ENCODE peak calls at places on chromosomes 13 and 19, in six cellular contexts. Z is K562, X is upper lobe of left lung, B is HepG2, K is GM12878, L is A549. T is an unnamed sample.

GRCh38 chr19:45049073-45049736 is 10.4 kb downstream of the CLASRP start:
- ATAC-seq in L (peak; percentile 41), X (no peak), B (no peak), K (no peak), Z (peak; percentile 60), T (peak; percentile 36)

GRCh38 chr19:2053601-2054389 is 2.8 kb upstream of the MKNK2 start:
- ATAC-seq in B (no peak), X (no peak), K (no peak), Z (no peak), L (no peak), T (peak; percentile 25)

GRCh38 chr13:102400619-102401125 is 1.2 kb downstream of the FGF14 start:
- ATAC-seq in K (no peak), Z (no peak), L (peak; percentile 32), X (peak; percentile 31), B (no peak), T (peak; percentile 36)

GRCh38 chr19:11338164-11338563 is 1.3 kb downstream of the RAB3D start:
- ATAC-seq in L (no peak), X (no peak), K (no peak), Z (no peak), B (no peak), T (no peak)

GRCh38 chr19:33100894-33101644 is 20.1 kb downstream of the GPATCH1 start:
- ATAC-seq in K (no peak), Z (peak; percentile 99), X (no peak), L (peak; percentile 97), B (peak; percentile 91), T (no peak)

GRCh38 chr19:40756502-40757110 is 5.6 kb downstream of the SNRPA start:
- ATAC-seq in X (no peak), K (no peak), B (no peak), Z (no peak), L (no peak), T (no peak)

GRCh38 chr19:40274585-40275544 is 10.3 kb downstream of the AKT2 start:
- ATAC-seq in Z (peak; percentile 57), L (no peak), X (no peak), B (no peak), K (peak; percentile 80), T (no peak)

GRCh38 chr19:36093146-36093662 is 17.7 kb upstream of the OVOL3 start:
- ATAC-seq in L (no peak), X (no peak), B (no peak), Z (no peak), K (peak; percentile 77), T (no peak)

GRCh38 chr19:3942790-3943409 is 10.0 kb downstream of the NMRK2 start:
- ATAC-seq in X (no peak), L (peak; percentile 43), Z (peak; percentile 55), K (no peak), B (no peak), T (peak; percentile 67)

GRCh38 chr19:44725251-44725650 is 23.3 kb upstream of the BCL3 start:
- ATAC-seq in Z (no peak), X (peak; percentile 32), L (peak; percentile 77), K (no peak), B (peak; percentile 88), T (no peak)

GRCh38 chr19:53960187-53960586 is 2.5 kb upstream of the CACNG8 start:
- ATAC-seq in X (no peak), B (no peak), L (no peak), K (no peak), Z (no peak), T (no peak)

GRCh38 chr13:78742659-78743058 is 83.7 kb upstream of the OBI1 start:
- ATAC-seq in Z (no peak), L (no peak), K (no peak), B (no peak), X (no peak), T (no peak)

GRCh38 chr19:54532528-54532927 is 29.9 kb downstream of the LAIR2 start:
- ATAC-seq in K (peak; percentile 99), L (no peak), Z (no peak), X (no peak), B (no peak), T (no peak)

GRCh38 chr13:100658363-100658762 is 16.2 kb downstream of the TMTC4 start:
- ATAC-seq in X (no peak), K (peak; percentile 46), B (no peak), L (no peak), Z (no peak), T (no peak)

GRCh38 chr19:56751078-56751489 is 79.5 kb upstream of the ZNF835 start:
- ATAC-seq in Z (no peak), L (no peak), K (no peak), B (peak; percentile 90), X (no peak), T (no peak)

GRCh38 chr13:90760639-90761038 is 586.8 kb upstream of the MIR17HG start:
- ATAC-seq in Z (no peak), X (no peak), B (no peak), K (no peak), L (no peak), T (no peak)
- TF ChIP-seq EP300 in Z (no peak), X (no peak), B (no peak), K (no peak), L (no peak), T (no peak)

GRCh38 chr13:67145950-67146349 is 84.2 kb downstream of the PCDH9 start:
- ATAC-seq in K (no peak), L (no peak), Z (no peak), B (no peak), X (no peak), T (no peak)
- H3K4me1 ChIP-seq in K (no peaks in the 10 kb centered on the region), L (peaks cover 55% of the 10 kb centered on the region), Z (peaks cover 2% of the 10 kb centered on the region), B (no peaks in the 10 kb centered on the region), X (peaks cover 8% of the 10 kb centered on the region), T (peaks cover 27% of the 10 kb centered on the region)

DNA sequence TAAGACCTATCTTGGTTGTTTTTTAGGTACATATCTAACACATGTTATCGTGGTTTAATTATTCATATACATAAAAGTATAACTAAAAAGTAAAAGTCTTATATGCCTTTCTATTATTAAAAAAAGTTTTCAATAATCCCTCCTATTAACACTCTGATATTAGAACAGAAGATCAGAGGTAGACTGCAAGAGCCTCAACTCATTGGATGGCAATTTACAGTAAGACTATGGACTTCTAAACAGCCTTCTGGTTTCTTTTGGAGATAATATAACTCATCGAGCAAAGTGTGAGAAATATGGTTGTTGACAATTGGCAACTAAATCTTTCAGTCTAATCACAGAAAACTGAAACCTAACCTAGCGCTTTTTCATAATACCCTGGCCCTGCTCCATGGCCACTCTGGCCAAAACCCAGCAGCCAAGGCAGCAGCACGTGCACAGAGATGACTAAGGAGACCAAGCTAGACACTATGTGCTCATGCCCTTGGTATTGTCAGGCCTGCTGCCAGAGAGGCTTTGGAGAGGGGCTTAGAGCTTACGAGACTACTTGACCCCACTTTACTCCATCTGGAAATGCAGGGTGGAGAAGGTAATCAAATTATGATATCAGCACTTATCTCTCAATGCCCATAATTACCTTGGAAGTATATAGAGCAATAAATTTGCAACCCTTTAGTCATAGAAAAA is 40.6 kb upstream of the EEF1AKMT1 start:
- ATAC-seq in B (no peak), X (peak; percentile 96), K (no peak), Z (no peak), L (peak; percentile 90), T (peak; percentile 97)
- TF ChIP-seq EP300 in B (no peak), X (peak; percentile 31), K (no peak), Z (no peak), L (no peak), T (no peak)

GRCh38 chr13:114118086-114118762 is 14.2 kb downstream of the RASA3 start:
- ATAC-seq in Z (no peak), X (no peak), K (no peak), B (peak; percentile 94), L (peak; percentile 88), T (no peak)
- H3K4me1 ChIP-seq in Z (peaks cover 20% of the 10 kb centered on the region), X (peaks cover 14% of the 10 kb centered on the region), K (peaks cover 4% of the 10 kb centered on the region), B (peaks cover 34% of the 10 kb centered on the region), L (peaks cover 33% of the 10 kb centered on the region), T (peaks cover 11% of the 10 kb centered on the region)

GRCh38 chr19:47063874-47064273 is 15.4 kb upstream of the TMEM160 start:
- ATAC-seq in X (no peak), L (no peak), Z (peak; percentile 37), B (no peak), K (no peak), T (no peak)
- TF ChIP-seq EP300 in X (no peak), L (no peak), Z (no peak), B (no peak), K (no peak), T (no peak)

DNA sequence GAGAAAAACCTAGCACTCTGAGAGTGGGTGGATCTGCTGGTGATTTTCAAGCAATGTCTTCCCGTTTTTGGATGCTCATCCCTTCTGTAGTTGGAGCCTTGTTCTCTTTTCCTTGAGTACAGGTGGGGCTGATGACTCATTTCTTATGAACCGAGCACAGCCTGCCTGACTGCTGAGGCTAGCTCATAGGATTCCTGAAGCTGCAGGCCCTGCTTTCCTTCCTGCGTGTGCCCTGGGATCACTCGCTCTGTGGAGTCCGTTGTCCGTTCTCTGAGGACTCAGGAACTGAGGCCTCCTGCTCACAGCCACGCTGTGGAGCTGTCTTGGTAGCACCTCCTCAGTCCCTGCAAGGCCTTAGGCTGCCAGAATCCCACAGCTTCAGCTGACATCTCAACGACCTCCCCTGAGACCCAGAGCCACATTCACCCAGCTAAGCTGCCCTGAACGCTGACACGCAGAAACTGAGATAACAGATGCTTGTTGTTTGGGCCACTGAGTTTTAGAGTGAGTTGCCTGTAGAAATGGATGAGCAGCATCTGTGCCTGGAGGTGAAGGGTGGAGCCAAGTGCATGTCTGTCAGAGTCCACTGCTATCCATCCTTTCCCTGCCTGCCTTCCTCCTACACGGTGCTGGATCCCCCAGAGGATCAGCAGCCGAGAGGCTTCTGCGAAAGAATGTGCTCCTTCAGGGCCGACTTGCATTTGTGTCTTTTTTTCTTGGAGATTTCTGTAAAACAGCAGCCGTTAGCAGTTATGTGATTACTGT is 73.0 kb downstream of the ARHGEF7 start:
- ATAC-seq in B (no peak), X (no peak), K (no peak), L (no peak), Z (no peak), T (peak; percentile 63)
- H3K4me1 ChIP-seq in B (no peaks in the 10 kb centered on the region), X (peaks cover 38% of the 10 kb centered on the region), K (peaks cover 40% of the 10 kb centered on the region), L (peaks cover 4% of the 10 kb centered on the region), Z (no peaks in the 10 kb centered on the region), T (peaks cover 63% of the 10 kb centered on the region)

DNA sequence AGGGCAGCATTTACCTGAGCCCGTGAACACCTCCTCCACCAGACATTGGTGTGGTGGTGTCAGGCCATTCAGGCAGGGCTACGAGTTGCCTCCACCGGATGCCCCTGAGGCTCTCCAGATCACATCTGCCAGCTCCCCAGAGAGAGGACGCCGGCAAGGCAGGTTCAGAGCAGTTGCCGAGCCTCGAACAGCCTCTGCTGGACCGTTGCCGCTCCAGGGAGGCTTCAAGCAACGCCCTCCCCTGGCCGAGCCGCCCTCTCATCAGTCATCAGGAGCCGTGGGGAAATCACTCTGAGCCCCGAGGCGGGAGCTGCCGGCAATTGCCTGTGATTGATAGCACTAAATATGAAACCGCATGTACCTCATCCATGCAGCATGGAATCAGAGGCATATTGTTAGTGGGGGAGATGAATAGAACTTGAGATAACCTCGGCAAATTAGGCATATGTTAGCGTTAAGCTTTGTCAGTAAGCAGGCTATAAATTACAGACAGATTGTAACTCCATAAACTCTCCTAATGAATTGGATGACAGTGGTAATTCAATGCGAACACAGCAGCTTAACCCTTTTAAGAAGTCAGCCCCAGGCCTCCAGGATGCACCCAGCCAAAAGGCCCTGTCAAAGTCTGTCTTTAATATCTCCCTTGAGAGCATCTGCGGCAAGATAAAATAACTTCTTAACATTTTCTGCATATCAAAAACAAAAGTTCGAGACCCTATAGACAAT is 29.8 kb upstream of the SPACA7 start:
- ATAC-seq in Z (peak; percentile 66), B (peak; percentile 69), X (no peak), L (no peak), K (no peak), T (no peak)
- TF ChIP-seq EP300 in Z (no peak), B (no peak), X (no peak), L (no peak), K (no peak), T (no peak)

T was measured in gastroesophageal sphincter.